ENCODE peak calls at places on chromosomes 11 and 22, in five cellular contexts. B is neuronal stem cell; W is CD4-positive, alpha-beta memory T cell; U is psoas muscle; J is fibroblast of lung. H is an unnamed sample.

GRCh38 chr22:37187891-37188761 is at the start of gene C1QTNF6:
- DNase-seq in J (peak; percentile 62), B (peak; percentile 64), U (peak; percentile 56), W (no peak), H (no peak)

GRCh38 chr11:106420686-106421085 is 343.2 kb downstream of the AASDHPPT start:
- DNase-seq in W (no peak), B (no peak), U (no peak), J (no peak), H (no peak)

GRCh38 chr22:26553056-26553752 is 36.7 kb downstream of the TPST2 start:
- DNase-seq in W (no peak), U (no peak), J (peak; percentile 95), B (no peak), H (no peak)

GRCh38 chr11:112162761-112163669 is 879 bp downstream of the IL18 start:
- DNase-seq in W (no peak), U (no peak), J (peak; percentile 44), B (no peak), H (no peak)

GRCh38 chr11:68890490-68891231 is 13.0 kb downstream of the MRPL21 start:
- DNase-seq in U (peak; percentile 91), B (no peak), W (no peak), J (peak; percentile 87), H (no peak)

GRCh38 chr11:36108812-36109498 is 165.1 kb downstream of the LDLRAD3 start:
- DNase-seq in U (no peak), B (no peak), J (no peak), W (no peak), H (no peak)

GRCh38 chr11:99973993-99974392 is 713.1 kb upstream of the ARHGAP42 start:
- DNase-seq in U (no peak), J (no peak), W (no peak), B (no peak), H (no peak)

GRCh38 chr11:4991066-4991465 is 3.6 kb upstream of the OR51L1 start:
- DNase-seq in B (no peak), U (no peak), W (no peak), J (peak; percentile 2), H (no peak)

GRCh38 chr11:45662665-45663485 is 2.5 kb downstream of the CHST1 start:
- DNase-seq in W (no peak), U (no peak), J (peak; percentile 89), B (no peak), H (no peak)

GRCh38 chr22:43826142-43827093 is 14.3 kb upstream of the EFCAB6 start:
- DNase-seq in B (no peak), J (peak; percentile 82), W (no peak), U (peak; percentile 46), H (no peak)

DNA sequence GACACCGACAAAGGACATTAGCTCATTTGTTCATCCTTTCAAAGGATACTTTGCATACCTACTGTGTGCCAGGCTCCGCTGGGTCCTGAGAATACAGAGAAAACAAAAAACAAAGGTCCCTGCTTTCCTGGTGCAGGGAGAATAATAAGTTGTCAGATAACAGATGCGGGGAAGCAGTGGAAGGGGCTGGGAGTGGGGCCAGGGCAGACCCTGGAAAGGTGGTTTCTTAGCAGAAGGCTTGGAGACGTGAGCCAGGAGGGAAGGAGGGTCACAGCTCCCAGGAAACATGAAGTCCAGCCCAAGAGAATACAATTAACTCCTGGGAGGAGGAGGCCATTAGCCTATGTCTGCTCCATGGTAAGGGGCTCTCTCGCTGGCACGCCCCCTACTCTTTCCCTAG is 9.8 kb upstream of the ANO1 start:
- DNase-seq in B (no peak), U (no peak), J (no peak), W (no peak), H (no peak)
- H3K4me1 ChIP-seq in B (peaks cover 2% of the 10 kb centered on the region), U (no peaks in the 10 kb centered on the region), J (no peaks in the 10 kb centered on the region), W (no peaks in the 10 kb centered on the region), H (no peaks in the 10 kb centered on the region)

DNA sequence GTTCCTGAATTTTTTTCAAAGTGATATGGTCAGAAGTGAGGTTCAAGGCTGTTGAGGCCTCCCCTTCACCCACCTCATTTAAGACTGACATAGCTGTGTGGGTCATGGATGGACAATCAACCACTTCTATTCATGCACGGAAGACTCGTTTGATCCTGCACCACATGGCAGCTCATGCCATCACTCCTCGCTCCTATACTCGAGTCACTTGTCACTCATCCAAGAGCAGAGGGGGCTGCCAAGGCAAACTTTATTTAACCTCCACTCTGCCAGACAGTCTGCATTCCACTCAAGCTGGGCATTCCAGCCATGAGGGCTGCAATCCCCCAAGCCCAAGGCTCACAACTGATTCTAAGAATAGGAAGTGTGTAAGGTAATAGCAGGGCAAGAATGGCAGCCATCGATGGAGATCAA is 34.1 kb downstream of the SNX19 start:
- DNase-seq in J (peak; percentile 62), B (no peak), W (no peak), U (no peak), H (no peak)
- H3K36me3 ChIP-seq in J (peaks cover 9% of the 10 kb centered on the region), B (peaks cover 26% of the 10 kb centered on the region), W (peaks cover 57% of the 10 kb centered on the region), U (peaks cover 81% of the 10 kb centered on the region), H (peaks cover 70% of the 10 kb centered on the region)

GRCh38 chr11:133115099-133115498 is 417.2 kb downstream of the OPCML start:
- DNase-seq in J (no peak), W (no peak), U (no peak), B (no peak), H (no peak)
- H3K27me3 ChIP-seq in J (no peaks in the 10 kb centered on the region), W (no peaks in the 10 kb centered on the region), U (no peaks in the 10 kb centered on the region), B (no peaks in the 10 kb centered on the region), H (no peaks in the 10 kb centered on the region)

GRCh38 chr11:19372381-19372780 is 131.6 kb upstream of the E2F8 start:
- DNase-seq in W (no peak), J (no peak), B (no peak), U (no peak), H (no peak)
- H3K4me1 ChIP-seq in W (no peaks in the 10 kb centered on the region), J (peaks cover 30% of the 10 kb centered on the region), B (peaks cover 17% of the 10 kb centered on the region), U (peaks cover 5% of the 10 kb centered on the region), H (no peaks in the 10 kb centered on the region)

DNA sequence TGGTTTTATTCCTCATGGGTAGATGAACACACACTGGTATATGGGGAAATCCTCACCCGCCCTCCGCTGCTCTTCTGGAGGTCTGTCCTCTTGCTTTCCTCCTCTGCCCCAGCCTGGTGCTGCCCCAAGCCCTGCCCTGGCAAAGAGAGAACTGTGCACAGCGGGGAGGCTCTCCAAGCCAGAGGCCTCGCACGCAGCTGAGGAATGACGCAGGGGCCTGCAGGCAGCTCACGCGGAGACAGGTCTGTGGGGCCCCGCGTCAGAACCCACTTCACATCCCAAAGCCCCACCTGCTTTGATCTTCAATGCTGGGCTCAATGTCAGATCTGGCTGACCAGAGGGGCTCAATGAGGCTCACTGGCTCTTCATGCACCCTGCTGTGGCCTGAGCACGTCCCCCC is 10.0 kb downstream of the GATD1 start:
- DNase-seq in J (no peak), W (no peak), B (no peak), U (no peak), H (no peak)
- H3K36me3 ChIP-seq in J (peaks cover 51% of the 10 kb centered on the region), W (peaks cover 37% of the 10 kb centered on the region), B (peaks cover 38% of the 10 kb centered on the region), U (peaks cover 89% of the 10 kb centered on the region), H (peaks cover 37% of the 10 kb centered on the region)

GRCh38 chr11:61534025-61534900 is 25.7 kb downstream of the LRRC10B start:
- DNase-seq in J (no peak), W (no peak), B (no peak), U (no peak), H (no peak)
- H3K27me3 ChIP-seq in J (peaks cover 21% of the 10 kb centered on the region), W (no peaks in the 10 kb centered on the region), B (no peaks in the 10 kb centered on the region), U (peaks cover 15% of the 10 kb centered on the region), H (peaks cover 4% of the 10 kb centered on the region)

H was measured in effector memory CD4-positive, alpha-beta T cell.